ENCODE peak calls at places on chromosomes 3 and 15, in seven cellular contexts. E is IMR-90, L is mesendoderm, B is mesenchymal stem cell, W is H1, H is neuronal stem cell, M is trophoblast cell. G is an unnamed sample.

GRCh38 chr3:23128655-23129054 is 74.5 kb upstream of the UBE2E2 start:
- DNase-seq in E (no peak), W (no peak), M (no peak), L (no peak), B (no peak), H (no peak), G (no peak)

GRCh38 chr3:42036483-42036823 is 54.7 kb upstream of the TRAK1 start:
- DNase-seq in W (no peak), E (peak; percentile 97), M (peak; percentile 75), H (no peak), B (peak; percentile 98), L (peak; percentile 91), G (no peak)

GRCh38 chr3:179071161-179071568 is 444 bp downstream of the ZMAT3 start:
- DNase-seq in E (peak; percentile 67), H (no peak), W (no peak), B (peak; percentile 82), L (peak; percentile 33), M (peak; percentile 84), G (no peak)

GRCh38 chr3:190585771-190586630 is 72.1 kb downstream of the IL1RAP start:
- DNase-seq in B (peak; percentile 97), L (peak; percentile 95), H (peak; percentile 24), E (peak; percentile 95), W (no peak), M (peak; percentile 97), G (peak; percentile 58)

GRCh38 chr15:52709172-52709979 is 30.2 kb upstream of the ATOSA start:
- DNase-seq in E (no peak), B (no peak), W (peak; percentile 84), M (peak; percentile 14), H (no peak), L (peak; percentile 88), G (peak; percentile 91)

GRCh38 chr3:43484926-43485488 is 136.8 kb downstream of the ANO10 start:
- DNase-seq in B (no peak), E (no peak), H (no peak), L (no peak), W (no peak), M (no peak), G (peak; percentile 51)

GRCh38 chr15:66387176-66388056 is 704 bp downstream of the MAP2K1 start:
- DNase-seq in W (peak; percentile 72), E (peak; percentile 83), L (peak; percentile 75), B (peak; percentile 85), M (peak; percentile 47), H (peak; percentile 39), G (peak; percentile 52)

GRCh38 chr3:116453676-116454346 is 8.5 kb upstream of the LSAMP start:
- DNase-seq in W (no peak), H (no peak), B (peak; percentile 41), E (peak; percentile 30), L (no peak), M (no peak), G (no peak)

GRCh38 chr3:160210799-160211221 is 14.4 kb upstream of the C3orf80 start:
- DNase-seq in B (peak; percentile 65), E (peak; percentile 73), H (no peak), W (no peak), M (peak; percentile 8), L (peak; percentile 83), G (no peak)

GRCh38 chr3:163043074-163043473 is 1546.5 kb downstream of the OTOL1 start:
- DNase-seq in M (no peak), H (no peak), E (peak; percentile 19), W (no peak), B (peak; percentile 15), L (peak; percentile 53), G (no peak)

GRCh38 chr15:92879949-92880725 is 20.0 kb upstream of the CHD2 start:
- DNase-seq in M (no peak), B (no peak), E (no peak), W (no peak), H (no peak), L (no peak), G (no peak)

GRCh38 chr3:16658933-16659793 is 53.9 kb upstream of the DAZL start:
- DNase-seq in L (peak; percentile 58), M (peak; percentile 57), B (no peak), E (no peak), H (no peak), W (no peak), G (no peak)

GRCh38 chr15:91849749-91850161 is 3.8 kb upstream of the SLCO3A1 start:
- DNase-seq in H (no peak), L (peak; percentile 62), E (peak; percentile 57), W (no peak), M (no peak), B (peak; percentile 21), G (no peak)

DNA sequence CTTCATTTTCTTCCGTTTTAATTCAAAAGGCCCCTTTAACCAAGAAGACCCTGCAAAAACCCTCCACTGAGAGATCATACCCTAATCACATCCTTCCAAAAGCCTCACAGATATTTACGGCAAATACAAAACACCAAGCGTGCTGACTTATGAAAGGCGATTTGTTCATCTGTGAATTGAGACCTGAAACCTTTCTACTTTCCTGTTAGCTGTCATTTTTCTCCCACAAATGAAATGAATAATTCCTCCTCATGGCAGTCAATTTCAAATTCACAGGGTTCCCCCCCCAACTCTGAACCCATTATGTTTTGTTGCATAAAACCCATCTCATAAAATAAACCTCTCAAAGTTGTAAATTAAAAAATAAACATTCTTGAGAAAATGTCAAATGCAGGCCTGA is 149.6 kb downstream of the PDZRN3 start:
- DNase-seq in L (no peak), H (no peak), M (no peak), E (no peak), W (no peak), B (no peak), G (no peak)
- H3K18ac ChIP-seq in L (peak overlapping the region; percentile 43), H (no peak overlapping the region), M (no peak overlapping the region), E (no peak overlapping the region), W (no peak overlapping the region), B (no peak overlapping the region), G (no peak overlapping the region)

GRCh38 chr15:88956906-88957305 is 43.7 kb upstream of the MFGE8 start:
- DNase-seq in M (no peak), E (no peak), W (no peak), B (no peak), L (no peak), H (no peak), G (no peak)

GRCh38 chr15:88956263-88956662 is 43.1 kb upstream of the MFGE8 start:
- DNase-seq in E (no peak), M (no peak), B (no peak), L (no peak), W (no peak), H (no peak), G (no peak)

GRCh38 chr15:88954431-88955277 is 41.5 kb upstream of the MFGE8 start:
- DNase-seq in B (peak; percentile 41), L (no peak), M (no peak), E (no peak), H (no peak), W (no peak), G (no peak)

GRCh38 chr15:88959445-88959844 is 46.3 kb upstream of the MFGE8 start:
- DNase-seq in E (no peak), M (no peak), W (no peak), L (no peak), H (no peak), B (no peak), G (no peak)
- H3K4ac ChIP-seq in E (no peak overlapping the region), M (no peak overlapping the region), W (no peak overlapping the region), L (no peak overlapping the region), H (no peak overlapping the region), B (no peak overlapping the region), G (no peak overlapping the region)

GRCh38 chr15:70493787-70494514 is 269.4 kb downstream of the UACA start:
- DNase-seq in E (peak; percentile 30), L (no peak), B (peak; percentile 78), H (no peak), W (no peak), M (no peak), G (no peak)

GRCh38 chr15:70491183-70491621 is 272.2 kb downstream of the UACA start:
- DNase-seq in B (peak; percentile 56), H (no peak), E (peak; percentile 71), W (no peak), L (no peak), M (no peak), G (no peak)

GRCh38 chr15:70493376-70493775 is 270.0 kb downstream of the UACA start:
- DNase-seq in E (no peak), H (no peak), W (no peak), L (no peak), B (no peak), M (no peak), G (no peak)

GRCh38 chr15:70491641-70492040 is 271.7 kb downstream of the UACA start:
- DNase-seq in E (no peak), H (no peak), L (no peak), W (no peak), M (no peak), B (no peak), G (no peak)

DNA sequence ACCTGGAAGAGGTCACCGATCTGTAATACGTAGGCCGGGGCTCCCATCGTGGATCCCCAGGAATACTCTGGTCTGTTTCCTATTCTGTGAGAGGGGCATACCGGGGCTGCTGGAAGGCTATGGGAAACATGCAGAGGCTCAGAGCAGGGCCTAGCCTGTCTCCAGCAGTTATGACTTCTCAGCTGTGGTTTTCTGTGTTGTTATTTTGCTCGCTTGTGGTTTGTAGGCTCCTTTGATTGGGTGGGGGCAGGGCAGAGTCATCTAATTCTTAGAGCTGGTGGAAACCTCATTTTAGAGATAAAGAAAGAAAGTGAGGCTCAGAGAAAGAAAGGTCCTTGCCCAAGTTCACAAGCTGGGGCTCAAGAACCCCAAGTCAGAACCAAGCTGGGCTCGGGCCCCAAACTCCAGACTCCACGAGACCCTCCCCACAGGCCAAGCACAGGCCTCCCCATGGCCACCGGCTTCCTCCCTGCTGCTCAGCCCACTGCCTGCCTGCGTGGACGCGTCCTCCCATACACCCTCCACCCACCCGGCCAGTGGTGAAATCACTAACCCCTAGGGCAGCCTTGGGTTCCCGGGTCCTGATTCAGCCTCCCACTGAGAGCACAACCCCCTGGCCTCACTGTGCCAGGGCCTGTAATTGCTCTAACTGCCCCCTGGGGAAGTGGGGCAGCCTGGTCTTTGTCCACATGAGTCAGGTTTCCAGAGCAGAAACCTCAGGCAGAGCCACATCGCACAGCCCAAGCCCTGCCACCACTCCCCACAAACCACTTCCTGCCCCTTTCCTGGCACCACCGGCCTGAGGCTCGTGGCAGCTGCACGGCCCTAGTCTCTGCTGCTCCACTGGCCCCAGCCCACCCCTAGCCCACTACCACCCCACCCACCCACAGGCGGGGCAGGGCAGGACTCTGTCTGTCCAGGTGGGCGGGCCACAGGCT is 270.8 kb downstream of the UACA start:
- DNase-seq in B (peak; percentile 94), W (no peak), M (peak; percentile 34), L (no peak), H (no peak), E (peak; percentile 81), G (no peak)
- H3K18ac ChIP-seq in B (peak overlapping the region; percentile 92), W (no peak overlapping the region), M (no peak overlapping the region), L (no peak overlapping the region), H (peak overlapping the region; percentile 69), E (peak overlapping the region; percentile 34), G (no peak overlapping the region)

DNA sequence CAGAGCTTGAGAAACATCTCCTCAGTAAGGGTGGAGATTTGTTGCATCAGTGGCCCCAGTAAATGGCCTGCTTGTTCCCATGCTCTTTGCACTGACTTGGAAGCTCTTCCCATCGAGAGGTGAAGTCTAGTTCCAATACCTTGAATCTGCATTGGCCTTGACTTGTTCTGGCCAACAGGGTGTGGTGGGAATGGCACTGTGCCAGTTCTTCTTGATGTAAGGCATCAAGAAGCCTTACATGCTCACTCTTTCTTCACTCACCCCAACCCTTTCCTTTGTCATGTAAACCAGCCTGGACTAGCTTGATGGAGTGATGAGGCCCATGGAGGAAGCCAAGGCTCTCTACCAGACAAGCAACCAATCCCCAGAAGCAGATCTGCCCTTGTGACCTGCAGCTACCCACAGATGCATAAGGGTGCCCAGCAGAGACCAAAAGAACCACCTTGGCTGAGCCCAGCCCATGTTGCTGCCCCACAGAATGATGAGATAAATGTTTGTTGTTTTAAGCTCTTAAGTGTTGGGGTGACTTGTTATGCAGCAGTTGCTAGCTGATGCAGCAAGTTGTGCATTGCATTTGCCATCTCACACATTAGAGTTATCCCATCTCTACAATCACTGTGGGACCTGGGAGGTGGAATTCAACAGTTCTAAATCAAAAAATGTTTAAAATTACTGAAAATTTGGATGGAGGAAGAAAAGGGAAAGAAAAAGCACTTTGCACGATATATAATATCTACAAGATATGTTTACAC is 11.1 kb upstream of the MGLL start:
- DNase-seq in M (no peak), B (no peak), L (no peak), W (no peak), E (no peak), H (no peak), G (peak; percentile 1)
- H3K4ac ChIP-seq in M (no peak overlapping the region), B (no peak overlapping the region), L (no peak overlapping the region), W (no peak overlapping the region), E (no peak overlapping the region), H (no peak overlapping the region), G (no peak overlapping the region)